ENCODE peak calls at places on chromosomes 12 and 14, in six cellular contexts. Q is HFF-Myc, I is mucosa of descending colon, M is brain microvascular endothelial cell, R is cardiac muscle cell, F is left lung. Z is an unnamed sample.

GRCh38 chr12:25797335-25797863 is 161.1 kb upstream of the RASSF8 start:
- DNase-seq in Q (no peak), I (no peak), M (no peak), R (no peak), F (no peak), Z (no peak)

GRCh38 chr12:67943295-67943892 is 45.9 kb upstream of the IFNG-AS1 start:
- DNase-seq in Q (peak; percentile 69), I (peak; percentile 98), M (peak; percentile 88), R (peak; percentile 83), F (no peak), Z (peak; percentile 38)

GRCh38 chr14:76091036-76091435 is 60.7 kb upstream of the GPATCH2L start:
- DNase-seq in Q (peak; percentile 41), I (no peak), M (no peak), R (no peak), F (no peak), Z (no peak)

GRCh38 chr14:25150934-25151790 is 101.2 kb upstream of the STXBP6 start:
- DNase-seq in Q (peak; percentile 46), I (peak; percentile 4), M (peak; percentile 2), R (peak; percentile 73), F (no peak), Z (peak; percentile 17)

GRCh38 chr14:67413806-67414769 is 2.1 kb upstream of the PLEK2 start:
- DNase-seq in Q (peak; percentile 56), I (no peak), M (peak; percentile 85), R (no peak), F (no peak), Z (no peak)

GRCh38 chr12:115308918-115309317 is 624.9 kb upstream of the TBX3 start:
- DNase-seq in Q (no peak), I (no peak), M (no peak), R (no peak), F (no peak), Z (no peak)

GRCh38 chr14:65976771-65977170 is 509.4 kb upstream of the CCDC196 start:
- DNase-seq in Q (no peak), I (no peak), M (no peak), R (no peak), F (no peak), Z (no peak)

GRCh38 chr12:119448737-119449136 is 114.2 kb downstream of the CCDC60 start:
- DNase-seq in Q (no peak), I (no peak), M (no peak), R (no peak), F (no peak), Z (no peak)

GRCh38 chr12:54388214-54389138 is 3.9 kb upstream of the ZNF385A start:
- DNase-seq in Q (no peak), I (no peak), M (no peak), R (peak; percentile 41), F (no peak), Z (no peak)

DNA sequence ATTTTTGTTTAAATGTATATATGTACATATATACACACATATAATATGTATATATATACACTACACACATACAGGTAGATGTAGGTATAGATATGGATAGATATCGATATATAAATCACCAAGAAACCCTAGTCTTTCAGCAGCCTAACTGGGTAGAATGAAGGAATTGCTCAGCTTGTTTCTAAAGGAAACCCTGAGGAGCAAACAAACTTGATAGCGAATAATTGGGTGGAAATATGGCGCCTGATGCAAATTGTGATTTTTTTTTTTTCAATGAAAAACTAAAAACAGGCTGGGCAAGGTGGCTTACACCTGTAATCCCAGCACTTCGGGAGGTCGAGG is 254 bp upstream of the CCDC177 start:
- DNase-seq in Q (no peak), I (no peak), M (no peak), R (no peak), F (no peak), Z (no peak)
- TF ChIP-seq CTCF in Q (no peak), I (no peak), M (no peak), R (no peak), F (peak; percentile 15), Z (no peak)

DNA sequence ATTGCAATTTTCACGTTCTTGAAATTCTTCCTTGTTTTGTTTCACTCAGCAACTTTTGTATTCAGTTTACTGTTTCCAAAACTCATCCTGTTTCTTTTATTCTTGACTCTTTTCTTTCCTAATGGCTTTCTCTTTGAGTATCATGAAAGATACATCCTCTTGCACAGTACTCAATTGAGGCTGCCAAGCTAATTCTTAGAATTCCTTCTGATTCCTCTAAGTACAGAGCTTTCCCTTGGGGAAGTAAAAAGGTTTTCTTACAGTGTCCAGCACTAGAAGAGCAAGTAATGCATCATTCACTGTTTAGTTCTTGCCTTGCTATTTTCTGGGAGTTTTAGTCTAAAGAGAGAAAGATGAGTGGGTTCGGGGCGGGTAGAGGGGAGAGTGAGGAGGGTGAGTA is 154.1 kb downstream of the NEDD1 start:
- DNase-seq in Q (no peak), I (no peak), M (no peak), R (no peak), F (no peak), Z (no peak)
- H3K4me3 ChIP-seq in Q (no peak overlapping the region), I (no peak overlapping the region), M (no peak overlapping the region), R (no peak overlapping the region), F (no peak overlapping the region), Z (no peak overlapping the region)

GRCh38 chr12:53071591-53072551 is 7.3 kb downstream of the SPRYD3 start:
- DNase-seq in Q (no peak), I (peak; percentile 65), M (no peak), R (peak; percentile 70), F (no peak), Z (no peak)
- TF ChIP-seq CTCF in Q (no peak), I (no peak), M (peak; percentile 59), R (peak; percentile 40), F (no peak), Z (no peak)

GRCh38 chr12:6851153-6851920 is at the start of gene CDCA3:
- DNase-seq in Q (peak; percentile 97), I (peak; percentile 97), M (peak; percentile 98), R (peak; percentile 98), F (peak; percentile 86), Z (peak; percentile 98)

GRCh38 chr12:6851921-6852650 is at the start of gene USP5:
- DNase-seq in Q (peak; percentile 99), I (peak; percentile 98), M (peak; percentile 100), R (peak; percentile 99), F (peak; percentile 99), Z (peak; percentile 100)

GRCh38 chr12:6849427-6849826 is 1.7 kb downstream of the CDCA3 start:
- DNase-seq in Q (no peak), I (no peak), M (no peak), R (no peak), F (no peak), Z (no peak)

GRCh38 chr12:6849976-6850560 is 1.0 kb downstream of the CDCA3 start:
- DNase-seq in Q (no peak), I (no peak), M (no peak), R (no peak), F (no peak), Z (no peak)

GRCh38 chr12:6850796-6851152 is 312 bp downstream of the CDCA3 start:
- DNase-seq in Q (no peak), I (no peak), M (no peak), R (no peak), F (peak; percentile 84), Z (no peak)
- H3K4me3 ChIP-seq in Q (peak overlapping the region; percentile 69), I (peak overlapping the region; percentile 33), M (peak overlapping the region; percentile 94), R (peak overlapping the region; percentile 53), F (peak overlapping the region; percentile 55), Z (peak overlapping the region; percentile 88)

GRCh38 chr12:50824914-50825313 is 17.8 kb upstream of the TMPRSS12 start:
- DNase-seq in Q (no peak), I (no peak), M (no peak), R (no peak), F (no peak), Z (no peak)

GRCh38 chr12:50820177-50820576 is 22.5 kb upstream of the TMPRSS12 start:
- DNase-seq in Q (no peak), I (no peak), M (no peak), R (no peak), F (no peak), Z (no peak)

GRCh38 chr12:50828121-50828520 is 14.6 kb upstream of the TMPRSS12 start:
- DNase-seq in Q (no peak), I (no peak), M (no peak), R (no peak), F (no peak), Z (no peak)

GRCh38 chr12:50822082-50822481 is 20.6 kb upstream of the TMPRSS12 start:
- DNase-seq in Q (no peak), I (no peak), M (no peak), R (no peak), F (no peak), Z (no peak)

GRCh38 chr12:50825372-50825838 is 17.3 kb upstream of the TMPRSS12 start:
- DNase-seq in Q (peak; percentile 48), I (no peak), M (no peak), R (peak; percentile 52), F (no peak), Z (peak; percentile 36)
- TF ChIP-seq CTCF in Q (peak; percentile 3), I (no peak), M (peak; percentile 12), R (no peak), F (peak; percentile 32), Z (peak; percentile 32)

GRCh38 chr14:77116194-77116817 is 18.2 kb downstream of the CIPC start:
- DNase-seq in Q (no peak), I (no peak), M (no peak), R (no peak), F (no peak), Z (no peak)

GRCh38 chr14:77111021-77111420 is 13.0 kb downstream of the CIPC start:
- DNase-seq in Q (no peak), I (no peak), M (no peak), R (no peak), F (no peak), Z (no peak)

GRCh38 chr14:77110286-77110685 is 12.2 kb downstream of the CIPC start:
- DNase-seq in Q (no peak), I (no peak), M (no peak), R (no peak), F (no peak), Z (no peak)

GRCh38 chr14:77113644-77114043 is 15.6 kb downstream of the CIPC start:
- DNase-seq in Q (no peak), I (no peak), M (no peak), R (peak; percentile 66), F (no peak), Z (no peak)

DNA sequence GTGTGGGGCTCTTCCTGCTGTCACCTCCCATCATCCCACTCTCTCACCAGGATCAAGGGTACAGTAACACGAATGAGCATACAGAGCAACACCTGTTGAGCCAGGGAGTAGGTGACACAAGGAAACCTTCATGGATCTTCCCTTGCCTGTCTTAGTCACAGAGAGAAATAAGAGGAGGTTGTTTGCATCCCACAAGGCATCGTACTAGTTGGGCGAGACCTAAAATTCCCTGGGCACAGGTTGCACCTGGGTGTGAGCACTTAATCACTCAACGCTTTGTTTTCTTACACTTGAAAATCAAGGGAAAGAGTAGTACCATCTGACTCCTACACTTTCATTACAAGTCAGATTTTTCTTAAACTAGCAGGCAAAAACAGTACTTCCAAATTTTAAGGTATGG is 16.6 kb downstream of the CIPC start:
- DNase-seq in Q (no peak), I (no peak), M (no peak), R (no peak), F (no peak), Z (no peak)
- H3K4me3 ChIP-seq in Q (no peak overlapping the region), I (no peak overlapping the region), M (no peak overlapping the region), R (no peak overlapping the region), F (no peak overlapping the region), Z (no peak overlapping the region)

DNA sequence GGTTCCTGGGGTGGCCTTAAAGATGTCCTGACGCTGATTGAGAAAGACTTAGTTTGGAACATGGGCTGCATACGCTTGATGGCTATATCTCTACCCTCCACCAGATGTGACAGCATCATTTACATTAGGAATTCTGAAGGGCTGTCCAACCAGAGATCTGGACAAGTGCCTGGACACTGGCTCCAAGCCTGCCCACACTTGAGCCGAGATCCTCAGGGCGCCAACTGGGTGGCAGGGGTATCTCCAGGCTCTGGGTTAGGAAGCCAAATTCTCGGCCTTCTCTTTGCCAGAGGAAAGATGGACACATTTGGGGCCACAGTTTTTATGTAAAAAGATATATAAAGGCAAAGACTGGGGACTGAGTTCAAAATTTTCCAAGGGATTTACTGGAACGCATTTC is 246.3 kb downstream of the NTF3 start:
- DNase-seq in Q (no peak), I (no peak), M (no peak), R (no peak), F (no peak), Z (no peak)
- TF ChIP-seq CTCF in Q (no peak), I (no peak), M (no peak), R (no peak), F (no peak), Z (no peak)

Z was measured in LNCaP clone FGC.